ENCODE peak calls at places on chromosomes 2 and 18, in four cellular contexts. O is stomach, S is lower lobe of right lung, F is ascending aorta. K is an unnamed sample.

GRCh38 chr2:195168369-195168768 is 488.7 kb upstream of the SLC39A10 start:
- DNase-seq in O (no peak), F (no peak), S (no peak), K (no peak)

GRCh38 chr2:96143231-96143847 is 1.9 kb downstream of the DUSP2 start:
- DNase-seq in S (peak), O (no peak), F (no peak), K (no peak)

GRCh38 chr2:20647211-20647610 is 3.7 kb downstream of the HS1BP3 start:
- DNase-seq in F (no peak), O (no peak), S (no peak), K (no peak)

GRCh38 chr2:212815453-212815852 is 276.9 kb upstream of the ERBB4 start:
- DNase-seq in O (no peak), F (no peak), S (no peak), K (no peak)

GRCh38 chr18:6200375-6200774 is 214.3 kb downstream of the L3MBTL4 start:
- DNase-seq in F (no peak), S (no peak), O (no peak), K (no peak)

GRCh38 chr2:113831156-113831555 is 58.7 kb upstream of the ACTR3 start:
- DNase-seq in F (no peak), O (no peak), S (no peak), K (no peak)

GRCh38 chr2:14749869-14750268 is 117.4 kb downstream of the LRATD1 start:
- DNase-seq in O (no peak), F (no peak), S (no peak), K (no peak)

GRCh38 chr2:80329491-80329890 is 24.9 kb upstream of the LRRTM1 start:
- DNase-seq in S (no peak), F (no peak), O (no peak), K (no peak)

GRCh38 chr2:27075219-27075871 is 3.1 kb upstream of the EMILIN1 start:
- DNase-seq in O (peak), F (no peak), S (peak), K (no peak)

GRCh38 chr2:101989740-101990460 is 1.9 kb upstream of the IL1R2 start:
- DNase-seq in O (no peak), F (no peak), S (no peak), K (no peak)

GRCh38 chr2:149953627-149954026 is 366.1 kb upstream of the MMADHC start:
- DNase-seq in F (no peak), S (no peak), O (no peak), K (no peak)

GRCh38 chr2:215900203-215900611 is 113.1 kb downstream of the MREG start:
- DNase-seq in O (no peak), F (peak), S (peak), K (peak)

GRCh38 chr2:108612153-108612513 is 77.9 kb downstream of the LIMS1 start:
- DNase-seq in F (no peak), O (no peak), S (peak), K (no peak)

GRCh38 chr2:207188601-207189000 is 22.9 kb upstream of the KLF7 start:
- DNase-seq in F (no peak), O (no peak), S (no peak), K (no peak)

GRCh38 chr2:199572571-199572970 is 114.8 kb upstream of the SATB2 start:
- DNase-seq in F (no peak), S (no peak), O (no peak), K (no peak)

GRCh38 chr18:78625446-78625845 is 354.2 kb upstream of the SALL3 start:
- DNase-seq in O (no peak), S (no peak), F (peak), K (no peak)

GRCh38 chr2:44833123-44834069 is 108.1 kb upstream of the SIX3 start:
- DNase-seq in O (no peak), F (no peak), S (no peak), K (no peak)

GRCh38 chr2:1990724-1991123 is 246.4 kb upstream of the PXDN start:
- DNase-seq in O (no peak), S (no peak), F (no peak), K (no peak)

GRCh38 chr2:143300531-143300930 is 171.3 kb downstream of the ARHGAP15 start:
- DNase-seq in O (no peak), F (no peak), S (no peak), K (no peak)

GRCh38 chr18:3294435-3295080 is 32.6 kb downstream of the MYL12B start:
- DNase-seq in O (no peak), S (no peak), F (no peak), K (no peak)

GRCh38 chr2:52933878-52934277 is 833.7 kb upstream of the CHAC2 start:
- DNase-seq in O (no peak), F (no peak), S (no peak), K (no peak)

GRCh38 chr18:44791520-44791919 is 110.8 kb downstream of the SETBP1 start:
- DNase-seq in F (no peak), S (no peak), O (no peak), K (no peak)

GRCh38 chr2:217996345-217996744 is 6.5 kb downstream of the TNS1 start:
- DNase-seq in F (peak), O (no peak), S (no peak), K (no peak)

GRCh38 chr2:183543731-183544130 is 419.5 kb downstream of the NUP35 start:
- DNase-seq in O (no peak), S (no peak), F (no peak), K (no peak)

GRCh38 chr18:61635901-61636528 is 256.8 kb downstream of the RNF152 start:
- DNase-seq in S (peak), O (peak), F (peak), K (peak)

GRCh38 chr2:199603748-199604291 is 146.1 kb upstream of the SATB2 start:
- DNase-seq in F (no peak), S (no peak), O (no peak), K (no peak)

GRCh38 chr2:132617989-132618388 is 52.0 kb downstream of the LYPD1 start:
- DNase-seq in F (no peak), S (no peak), O (no peak), K (no peak)

GRCh38 chr2:36461039-36461681 is 105.6 kb downstream of the CRIM1 start:
- DNase-seq in S (no peak), F (no peak), O (no peak), K (no peak)

GRCh38 chr2:42567806-42568429 is 514 bp upstream of the MTA3 start:
- DNase-seq in F (peak), S (peak), O (peak), K (no peak)

GRCh38 chr18:9364242-9364641 is 29.7 kb downstream of the TWSG1 start:
- DNase-seq in F (no peak), O (no peak), S (no peak), K (no peak)

GRCh38 chr2:84873350-84873749 is 7.5 kb downstream of the TRABD2A start:
- DNase-seq in S (no peak), F (no peak), O (no peak), K (no peak)

GRCh38 chr2:136128905-136129304 is 11.0 kb upstream of the CXCR4 start:
- DNase-seq in F (no peak), O (no peak), S (no peak), K (no peak)

GRCh38 chr2:136125226-136125625 is 7.3 kb upstream of the CXCR4 start:
- DNase-seq in S (no peak), F (no peak), O (no peak), K (no peak)

GRCh38 chr2:136126527-136126926 is 8.6 kb upstream of the CXCR4 start:
- DNase-seq in O (no peak), S (no peak), F (no peak), K (no peak)

GRCh38 chr2:136126021-136126420 is 8.1 kb upstream of the CXCR4 start:
- DNase-seq in S (no peak), O (no peak), F (no peak), K (no peak)

DNA sequence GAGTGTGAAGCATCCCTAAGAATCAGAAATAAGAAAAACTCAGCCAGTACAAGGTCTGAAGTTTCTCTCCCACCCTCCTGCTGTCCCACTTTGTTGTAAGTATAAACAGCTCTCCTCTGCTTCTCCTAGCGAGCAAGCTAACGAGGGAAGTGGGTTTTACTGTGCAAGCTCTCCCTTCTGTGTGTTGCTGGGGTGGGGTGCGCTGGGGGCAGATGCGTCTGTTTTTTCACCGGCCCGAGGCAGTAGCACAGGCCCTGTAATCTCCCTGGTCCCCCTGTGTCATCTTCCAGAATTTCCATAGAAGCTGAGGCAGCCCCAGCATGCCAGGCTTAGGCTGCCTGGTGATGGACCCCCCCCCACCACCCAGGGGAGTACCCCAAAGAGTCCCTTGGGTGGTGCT is 9.4 kb upstream of the CXCR4 start:
- DNase-seq in S (no peak), F (no peak), O (no peak), K (no peak)
- H3K27ac ChIP-seq in S (no peak), F (no peak), O (peak), K (no peak)

DNA sequence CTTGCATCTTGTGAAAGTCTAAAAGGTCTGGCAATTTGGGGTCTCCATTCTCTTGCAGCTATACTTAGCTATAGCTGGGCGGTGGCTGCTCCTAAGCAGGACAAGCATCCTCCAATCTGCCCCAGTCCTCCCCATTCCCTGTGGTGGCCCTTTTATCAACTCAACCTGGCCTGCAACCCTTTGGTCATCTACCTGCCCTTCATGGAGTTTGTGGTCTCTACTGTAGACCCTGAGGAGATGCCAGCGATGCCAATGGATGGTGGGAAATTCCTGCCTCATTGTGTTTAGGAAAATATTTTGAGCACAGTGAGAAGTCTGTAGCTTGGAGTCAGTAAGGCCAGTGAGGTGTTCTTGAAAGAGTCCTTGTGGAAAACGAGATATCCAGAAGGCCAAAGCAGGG is 143.4 kb downstream of the CAPN13 start:
- DNase-seq in F (no peak), S (no peak), O (no peak), K (no peak)
- H3K27ac ChIP-seq in F (no peak), S (no peak), O (no peak), K (no peak)

GRCh38 chr2:46555011-46555410 is 75.6 kb downstream of the TMEM247 start:
- DNase-seq in F (no peak), O (no peak), S (no peak), K (no peak)
- H3K27ac ChIP-seq in F (peak), O (peak), S (no peak), K (no peak)

DNA sequence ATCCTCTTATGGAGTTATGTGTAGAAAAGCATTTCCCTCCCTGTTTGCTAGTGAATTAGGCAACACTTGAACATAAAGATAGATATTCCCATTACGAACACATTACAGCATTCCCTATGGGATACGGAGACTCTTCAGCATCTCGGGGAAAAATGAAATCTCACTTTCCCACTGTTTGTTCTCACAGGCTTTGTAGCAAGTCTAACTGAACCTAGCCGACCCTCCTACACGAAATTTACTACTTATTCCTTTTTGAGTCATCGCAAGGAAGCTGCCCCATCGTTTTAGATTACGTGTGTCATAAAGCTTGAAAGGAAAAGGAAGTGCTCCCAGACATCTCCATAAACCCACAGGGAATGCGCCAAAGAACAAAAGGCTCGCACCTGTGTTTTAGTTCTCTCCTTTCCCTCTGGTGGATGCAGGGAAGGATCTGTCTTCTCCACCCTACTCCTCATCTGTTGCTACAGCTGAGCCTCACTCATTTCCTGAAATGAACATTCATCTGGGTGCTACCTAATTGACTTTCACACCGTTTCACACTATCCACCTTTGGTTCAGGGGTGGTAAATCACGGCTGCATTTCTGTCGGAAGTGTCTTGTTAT is 76.2 kb upstream of the STK39 start:
- DNase-seq in S (no peak), O (no peak), F (no peak), K (no peak)
- H3K27ac ChIP-seq in S (no peak), O (no peak), F (no peak), K (no peak)

GRCh38 chr2:219627105-219628100 is at the start of gene SLC4A3:
- DNase-seq in S (no peak), F (peak), O (peak), K (no peak)
- H3K27ac ChIP-seq in S (no peak), F (no peak), O (peak), K (peak)

DNA sequence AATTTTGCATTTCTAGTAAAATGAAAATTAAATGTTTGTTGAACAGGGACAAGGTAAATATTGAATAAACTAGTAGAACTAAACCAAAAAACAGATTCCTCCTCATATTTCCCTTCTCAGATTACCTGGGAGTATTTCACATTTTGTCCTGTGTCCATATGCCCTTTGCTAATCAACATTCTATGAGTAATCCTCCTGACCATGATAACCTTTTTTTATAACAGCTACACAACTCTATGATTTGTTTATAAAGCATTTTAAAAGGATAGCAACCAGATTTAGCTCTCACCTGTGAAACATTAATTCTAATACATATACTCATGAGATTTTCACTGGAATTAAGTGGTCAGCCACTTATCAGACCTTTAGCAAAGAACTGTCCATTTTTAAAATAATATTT is 7.1 kb upstream of the DSG2 start:
- DNase-seq in F (no peak), O (no peak), S (no peak), K (no peak)
- H3K27ac ChIP-seq in F (no peak), O (no peak), S (no peak), K (no peak)

GRCh38 chr2:241223211-241224067 is 35.0 kb downstream of the ANO7 start:
- DNase-seq in O (no peak), S (peak), F (no peak), K (no peak)
- H3K27ac ChIP-seq in O (peak), S (no peak), F (no peak), K (no peak)

GRCh38 chr18:13657974-13658373 is 68.4 kb downstream of the FAM210A start:
- DNase-seq in F (no peak), S (no peak), O (no peak), K (no peak)

GRCh38 chr18:13658444-13659204 is 67.7 kb downstream of the FAM210A start:
- DNase-seq in O (no peak), S (no peak), F (no peak), K (no peak)

GRCh38 chr18:13649397-13650252 is 76.7 kb downstream of the FAM210A start:
- DNase-seq in O (no peak), F (no peak), S (no peak), K (no peak)

DNA sequence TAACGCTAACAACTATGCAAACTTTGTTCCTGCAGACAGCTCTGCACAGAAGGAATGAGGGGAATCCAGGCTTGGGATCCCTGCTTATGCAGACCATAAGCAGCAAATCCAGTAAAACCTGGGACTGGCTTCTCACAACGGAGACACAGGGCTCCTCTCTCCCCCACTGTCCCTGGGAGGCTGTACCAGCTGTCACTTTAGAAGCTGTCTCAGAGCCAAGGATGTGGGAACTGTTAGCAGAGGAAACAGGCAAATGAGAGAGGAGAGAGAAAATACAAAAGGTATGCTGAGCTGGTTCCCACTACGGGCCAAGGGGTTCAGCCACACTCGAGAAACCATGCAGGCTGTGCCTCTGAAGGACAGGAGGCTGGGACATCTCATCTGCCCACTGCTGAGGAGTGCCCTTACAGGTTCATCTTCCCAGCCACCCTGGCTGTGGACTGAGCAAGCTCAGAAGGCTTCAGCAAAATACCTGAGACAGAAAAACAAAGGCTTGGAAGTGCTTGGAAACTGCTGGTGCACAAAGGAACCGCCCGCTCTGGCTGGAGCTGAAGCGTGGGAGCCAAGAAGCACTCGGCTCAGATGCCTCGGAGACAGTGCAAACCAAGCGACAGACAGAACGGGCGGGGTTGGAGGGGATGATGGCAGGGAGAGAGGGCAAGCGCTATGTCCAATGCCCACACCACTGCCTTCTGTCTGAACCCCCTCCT is 72.5 kb downstream of the FAM210A start:
- DNase-seq in F (no peak), S (no peak), O (no peak), K (no peak)
- H3K27ac ChIP-seq in F (no peak), S (no peak), O (no peak), K (no peak)

K was measured in breast epithelium.